ENCODE peak calls at places on chromosomes 4 and X, in six cellular contexts. V is suprapubic skin, Y is K562, F is transverse colon, T is stomach, W is HCT116. R is an unnamed sample.

GRCh38 chrX:74606342-74606741 is 8.1 kb downstream of the RLIM start:
- DNase-seq in V (no peak), Y (no peak), F (no peak), T (no peak), W (no peak), R (no peak)

GRCh38 chrX:40148439-40149285 is 50.9 kb upstream of the BCOR start:
- DNase-seq in V (no peak), Y (peak; percentile 83), F (peak; percentile 54), T (no peak), W (no peak), R (no peak)

GRCh38 chr4:84497220-84497834 is 1.8 kb downstream of the NKX6-1 start:
- DNase-seq in V (no peak), Y (no peak), F (no peak), T (no peak), W (no peak), R (no peak)

GRCh38 chr4:142080960-142081359 is 444.6 kb downstream of the IL15 start:
- DNase-seq in V (no peak), Y (no peak), F (no peak), T (no peak), W (no peak), R (no peak)

GRCh38 chrX:145821291-145821897 is 3.8 kb downstream of the SLITRK2 start:
- DNase-seq in V (peak; percentile 63), Y (no peak), F (no peak), T (no peak), W (no peak), R (no peak)

GRCh38 chrX:112654871-112655270 is 24.9 kb downstream of the LHFPL1 start:
- DNase-seq in V (no peak), Y (no peak), F (no peak), T (no peak), W (no peak), R (no peak)

GRCh38 chr4:123505077-123505456 is 108.5 kb downstream of the SPRY1 start:
- DNase-seq in V (no peak), Y (no peak), F (no peak), T (peak; percentile 38), W (no peak), R (no peak)

GRCh38 chr4:3252831-3253641 is 4.1 kb downstream of the MSANTD1 start:
- DNase-seq in V (peak; percentile 57), Y (no peak), F (no peak), T (no peak), W (no peak), R (no peak)

GRCh38 chr4:8303081-8303480 is 33.5 kb downstream of the HTRA3 start:
- DNase-seq in V (peak; percentile 27), Y (no peak), F (peak; percentile 3), T (no peak), W (no peak), R (no peak)

GRCh38 chr4:105725623-105726022 is 17.0 kb downstream of the GSTCD start:
- DNase-seq in V (no peak), Y (no peak), F (no peak), T (no peak), W (no peak), R (no peak)

GRCh38 chr4:10611673-10612072 is 72.9 kb downstream of the CLNK start:
- DNase-seq in V (no peak), Y (no peak), F (no peak), T (no peak), W (peak; percentile 65), R (no peak)

GRCh38 chr4:96524311-96524875 is 684.5 kb downstream of the PDHA2 start:
- DNase-seq in V (no peak), Y (peak; percentile 9), F (no peak), T (no peak), W (no peak), R (no peak)

GRCh38 chr4:77652237-77652897 is 46.7 kb downstream of the CXCL13 start:
- DNase-seq in V (no peak), Y (no peak), F (no peak), T (no peak), W (no peak), R (no peak)

GRCh38 chr4:3387943-3388348 is 53.8 kb upstream of the HGFAC start:
- DNase-seq in V (peak; percentile 88), Y (no peak), F (peak; percentile 74), T (peak; percentile 71), W (no peak), R (no peak)

GRCh38 chr4:26525136-26525535 is 34.9 kb upstream of the CCKAR start:
- DNase-seq in V (no peak), Y (no peak), F (no peak), T (no peak), W (no peak), R (no peak)

GRCh38 chrX:103792916-103793540 is 16.4 kb downstream of the PLP1 start:
- DNase-seq in V (no peak), Y (no peak), F (no peak), T (no peak), W (no peak), R (no peak)

GRCh38 chrX:47499291-47499690 is 16.3 kb upstream of the ZNF41 start:
- DNase-seq in V (no peak), Y (no peak), F (no peak), T (no peak), W (no peak), R (no peak)

GRCh38 chr4:25433966-25434667 is 57.1 kb downstream of the ANAPC4 start:
- DNase-seq in V (no peak), Y (no peak), F (no peak), T (no peak), W (no peak), R (no peak)

GRCh38 chrX:48648299-48648698 is 35.3 kb upstream of the WAS start:
- DNase-seq in V (no peak), Y (peak; percentile 48), F (peak; percentile 21), T (peak; percentile 27), W (no peak), R (no peak)

GRCh38 chr4:156656911-156657310 is 314.7 kb downstream of the PDGFC start:
- DNase-seq in V (no peak), Y (no peak), F (no peak), T (no peak), W (no peak), R (no peak)

GRCh38 chr4:119750771-119751170 is 122.2 kb upstream of the PDE5A start:
- DNase-seq in V (no peak), Y (no peak), F (no peak), T (no peak), W (no peak), R (no peak)

GRCh38 chr4:55947254-55947882 is 1.4 kb upstream of the CEP135 start:
- DNase-seq in V (no peak), Y (peak; percentile 29), F (peak; percentile 13), T (no peak), W (no peak), R (no peak)

GRCh38 chr4:171378323-171378722 is 434.9 kb upstream of the GALNTL6 start:
- DNase-seq in V (no peak), Y (no peak), F (no peak), T (no peak), W (no peak), R (no peak)

GRCh38 chr4:87843936-87844335 is 11.2 kb downstream of the MEPE start:
- DNase-seq in V (no peak), Y (no peak), F (no peak), T (no peak), W (no peak), R (no peak)

GRCh38 chr4:2266181-2266580 is 4.3 kb upstream of the MXD4 start:
- DNase-seq in V (no peak), Y (no peak), F (no peak), T (peak; percentile 51), W (no peak), R (no peak)

GRCh38 chrX:18166068-18166467 is 54.6 kb downstream of the BEND2 start:
- DNase-seq in V (no peak), Y (no peak), F (no peak), T (no peak), W (no peak), R (no peak)

GRCh38 chrX:18173494-18174180 is 47.0 kb downstream of the BEND2 start:
- DNase-seq in V (no peak), Y (peak; percentile 84), F (no peak), T (no peak), W (no peak), R (no peak)

GRCh38 chrX:18172970-18173369 is 47.7 kb downstream of the BEND2 start:
- DNase-seq in V (no peak), Y (peak; percentile 51), F (no peak), T (no peak), W (no peak), R (no peak)

GRCh38 chrX:18174209-18174608 is 46.5 kb downstream of the BEND2 start:
- DNase-seq in V (no peak), Y (no peak), F (no peak), T (no peak), W (no peak), R (no peak)

DNA sequence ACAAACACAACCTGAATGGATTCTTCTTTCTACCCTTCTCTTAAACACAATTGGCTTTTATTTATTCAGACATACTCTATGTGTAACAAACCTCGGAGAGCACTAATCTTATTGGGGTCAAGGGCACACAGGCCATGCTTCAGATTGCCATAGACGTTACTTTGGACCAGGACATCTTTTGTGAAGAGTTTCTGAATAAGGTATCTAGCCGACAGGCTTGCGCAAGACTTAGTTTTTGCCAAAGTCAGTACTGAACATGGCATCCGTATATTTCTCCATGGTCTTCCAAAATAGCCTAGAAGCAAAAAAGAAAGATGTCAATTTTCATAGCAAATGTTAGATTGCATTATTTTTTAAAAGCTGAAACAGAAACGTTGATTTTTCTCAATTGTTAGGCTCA is 49.8 kb downstream of the BEND2 start:
- DNase-seq in V (no peak), Y (no peak), F (no peak), T (no peak), W (no peak), R (no peak)
- TF ChIP-seq POLR2AphosphoS5 in V (no peak), Y (no peak), F (no peak), T (no peak), W (no peak), R (no peak)

GRCh38 chr4:110618091-110619000 is 4.5 kb downstream of the PITX2 start:
- DNase-seq in V (no peak), Y (no peak), F (peak; percentile 16), T (no peak), W (no peak), R (no peak)
- TF ChIP-seq POLR2A in V (no peak), Y (no peak), F (no peak), T (no peak), W (no peak), R (no peak)

GRCh38 chrX:107562482-107562881 is 65.8 kb upstream of the PRPS1 start:
- DNase-seq in V (no peak), Y (no peak), F (no peak), T (no peak), W (no peak), R (no peak)
- TF ChIP-seq POLR2AphosphoS5 in V (no peak), Y (no peak), F (no peak), T (no peak), W (no peak), R (no peak)

DNA sequence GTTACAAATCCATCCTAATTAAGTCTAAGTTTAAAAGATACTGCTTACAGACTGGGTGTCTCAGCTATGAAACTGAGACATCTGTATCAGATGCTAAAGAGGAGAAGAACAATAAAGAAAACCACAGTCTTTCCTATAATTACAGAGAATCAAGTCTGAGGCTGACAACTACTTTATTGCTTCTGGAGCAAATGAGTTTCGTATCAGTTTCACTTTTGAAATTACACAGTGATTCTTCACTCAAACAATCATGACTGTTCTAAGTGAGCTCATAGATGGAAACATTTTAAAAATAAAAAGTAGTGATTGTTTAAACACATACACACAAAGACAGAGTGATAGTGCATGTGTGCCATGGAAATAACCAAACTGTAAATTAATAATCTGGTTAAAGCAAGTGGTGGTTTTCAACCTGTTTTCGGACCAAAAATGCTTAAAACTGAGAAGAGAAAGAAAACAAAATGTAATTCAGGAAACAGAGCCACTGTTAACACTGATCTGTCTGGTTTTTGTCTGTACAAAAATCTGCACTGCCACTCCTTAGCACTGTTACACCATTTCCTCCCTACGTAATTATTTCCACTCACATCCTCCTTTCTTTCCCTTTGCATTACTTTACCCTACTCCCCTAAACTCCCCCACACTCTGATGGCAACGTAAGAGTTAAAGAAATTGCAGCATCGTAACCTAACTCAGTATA is 12.5 kb downstream of the RFC1 start:
- DNase-seq in V (no peak), Y (no peak), F (no peak), T (no peak), W (no peak), R (peak; percentile 34)
- TF ChIP-seq POLR2A in V (no peak), Y (no peak), F (peak; percentile 18), T (no peak), W (no peak), R (no peak)

R was measured in GM12891.